ENCODE peak calls at places on chromosome 22, in seven cellular contexts. One of them, this sample, is unnamed.

GRCh38 chr22:30435674-30436126 is 10.1 kb downstream of the MTFP1 start:
- DNase-seq in nephron progenitor cell: no peak
- DNase-seq in neural crest cell: no peak
- DNase-seq in AG04449: no peak
- DNase-seq in heart left ventricle: peak; percentile 47
- DNase-seq in cardiac muscle cell: no peak
- DNase-seq in BE2C: no peak
- DNase-seq in this sample: no peak

GRCh38 chr22:27168681-27169080 is 511.3 kb downstream of the MIAT start:
- DNase-seq in nephron progenitor cell: no peak
- DNase-seq in neural crest cell: no peak
- DNase-seq in AG04449: no peak
- DNase-seq in heart left ventricle: no peak
- DNase-seq in cardiac muscle cell: no peak
- DNase-seq in BE2C: no peak
- DNase-seq in this sample: no peak

GRCh38 chr22:47435204-47435487 is 672.7 kb downstream of the TBC1D22A start:
- DNase-seq in nephron progenitor cell: no peak
- DNase-seq in neural crest cell: no peak
- DNase-seq in AG04449: no peak
- DNase-seq in heart left ventricle: no peak
- DNase-seq in cardiac muscle cell: no peak
- DNase-seq in BE2C: no peak
- DNase-seq in this sample: no peak

GRCh38 chr22:44497218-44497903 is 672 bp downstream of the RTL6 start:
- DNase-seq in nephron progenitor cell: no peak
- DNase-seq in neural crest cell: no peak
- DNase-seq in AG04449: no peak
- DNase-seq in heart left ventricle: no peak
- DNase-seq in cardiac muscle cell: peak; percentile 45
- DNase-seq in BE2C: peak; percentile 30
- DNase-seq in this sample: peak; percentile 28

GRCh38 chr22:48357196-48357595 is 1470.5 kb downstream of the BRD1 start:
- DNase-seq in nephron progenitor cell: peak; percentile 46
- DNase-seq in neural crest cell: no peak
- DNase-seq in AG04449: no peak
- DNase-seq in heart left ventricle: no peak
- DNase-seq in cardiac muscle cell: no peak
- DNase-seq in BE2C: no peak
- DNase-seq in this sample: no peak

GRCh38 chr22:22692707-22693530 is 48.5 kb downstream of the GGTLC2 start:
- DNase-seq in nephron progenitor cell: peak; percentile 73
- DNase-seq in neural crest cell: no peak
- DNase-seq in AG04449: no peak
- DNase-seq in heart left ventricle: no peak
- DNase-seq in cardiac muscle cell: peak; percentile 63
- DNase-seq in BE2C: peak; percentile 64
- DNase-seq in this sample: peak; percentile 71

GRCh38 chr22:43135565-43135964 is 7.6 kb downstream of the MCAT start:
- DNase-seq in nephron progenitor cell: no peak
- DNase-seq in neural crest cell: no peak
- DNase-seq in AG04449: no peak
- DNase-seq in heart left ventricle: no peak
- DNase-seq in cardiac muscle cell: no peak
- DNase-seq in BE2C: no peak
- DNase-seq in this sample: no peak

GRCh38 chr22:44647141-44647540 is 54.9 kb upstream of the PRR5 start:
- DNase-seq in nephron progenitor cell: no peak
- DNase-seq in neural crest cell: no peak
- DNase-seq in AG04449: no peak
- DNase-seq in heart left ventricle: no peak
- DNase-seq in cardiac muscle cell: no peak
- DNase-seq in BE2C: no peak
- DNase-seq in this sample: no peak

GRCh38 chr22:43821606-43822425 is 9.7 kb upstream of the EFCAB6 start:
- DNase-seq in nephron progenitor cell: no peak
- DNase-seq in neural crest cell: no peak
- DNase-seq in AG04449: no peak
- DNase-seq in heart left ventricle: no peak
- DNase-seq in cardiac muscle cell: no peak
- DNase-seq in BE2C: no peak
- DNase-seq in this sample: no peak

GRCh38 chr22:30586414-30586813 is 5.3 kb downstream of the PES1 start:
- DNase-seq in nephron progenitor cell: no peak
- DNase-seq in neural crest cell: no peak
- DNase-seq in AG04449: no peak
- DNase-seq in heart left ventricle: no peak
- DNase-seq in cardiac muscle cell: no peak
- DNase-seq in BE2C: no peak
- DNase-seq in this sample: no peak

GRCh38 chr22:37807410-37808293 is at the start of gene GCAT:
- DNase-seq in nephron progenitor cell: peak; percentile 98
- DNase-seq in neural crest cell: peak; percentile 84
- DNase-seq in AG04449: peak; percentile 80
- DNase-seq in heart left ventricle: peak; percentile 97
- DNase-seq in cardiac muscle cell: peak; percentile 98
- DNase-seq in BE2C: peak; percentile 98
- DNase-seq in this sample: peak; percentile 98

GRCh38 chr22:37804886-37805857 is 2.6 kb upstream of the GCAT start:
- DNase-seq in nephron progenitor cell: peak; percentile 92
- DNase-seq in neural crest cell: peak; percentile 82
- DNase-seq in AG04449: no peak
- DNase-seq in heart left ventricle: peak; percentile 93
- DNase-seq in cardiac muscle cell: peak; percentile 91
- DNase-seq in BE2C: peak; percentile 93
- DNase-seq in this sample: peak; percentile 92

GRCh38 chr22:37808294-37808657 is 542 bp downstream of the GCAT start:
- DNase-seq in nephron progenitor cell: no peak
- DNase-seq in neural crest cell: no peak
- DNase-seq in AG04449: no peak
- DNase-seq in heart left ventricle: no peak
- DNase-seq in cardiac muscle cell: no peak
- DNase-seq in BE2C: no peak
- DNase-seq in this sample: no peak

GRCh38 chr22:37805878-37806277 is 1.9 kb upstream of the GCAT start:
- DNase-seq in nephron progenitor cell: no peak
- DNase-seq in neural crest cell: no peak
- DNase-seq in AG04449: no peak
- DNase-seq in heart left ventricle: no peak
- DNase-seq in cardiac muscle cell: no peak
- DNase-seq in BE2C: no peak
- DNase-seq in this sample: no peak

DNA sequence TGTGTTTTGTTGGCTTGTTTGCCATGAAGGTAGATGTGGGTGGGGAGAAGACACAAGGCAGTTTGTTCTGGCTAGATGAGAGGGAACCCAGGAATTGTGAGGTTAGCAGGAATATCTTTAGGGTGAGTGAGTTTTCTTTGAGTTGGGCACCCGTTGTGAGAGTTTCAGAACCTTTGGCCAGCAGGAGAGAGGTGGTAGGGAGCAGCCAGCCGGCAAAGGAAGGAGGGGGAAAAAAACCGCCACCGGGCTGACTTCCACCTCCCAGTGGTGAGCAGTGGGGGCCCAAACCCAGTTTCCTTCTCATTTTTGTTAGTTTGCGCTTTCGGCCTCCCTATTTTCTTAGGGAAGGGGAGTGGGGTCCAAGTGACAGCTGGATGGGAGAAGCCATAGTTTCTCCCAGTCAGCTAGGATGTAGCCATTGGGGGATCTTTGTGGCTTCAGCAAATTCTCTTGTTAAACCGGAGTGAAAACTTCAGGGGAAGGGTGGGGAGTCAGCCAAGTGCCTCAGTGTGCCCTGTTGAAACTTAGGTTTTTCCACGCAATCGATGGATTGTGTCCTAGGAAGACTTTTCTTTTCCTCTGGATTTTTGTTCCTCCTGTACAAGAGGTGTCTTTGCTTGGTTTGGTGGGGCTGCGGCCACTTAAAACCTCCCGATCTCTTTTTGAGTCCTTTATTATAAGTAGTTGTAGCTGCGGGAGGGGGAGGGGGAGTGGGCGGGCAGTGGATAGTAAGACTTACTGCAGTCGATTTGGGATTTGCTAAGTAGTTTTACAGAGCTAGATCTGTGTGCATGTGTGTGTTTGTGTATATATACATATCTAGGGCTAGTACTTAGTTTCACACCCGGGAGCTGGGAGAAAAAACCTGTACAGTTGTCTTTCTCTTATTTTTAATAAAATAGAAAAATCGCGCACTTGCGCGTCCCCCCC is 1.1 kb upstream of the GCAT start:
- DNase-seq in nephron progenitor cell: peak; percentile 39
- DNase-seq in neural crest cell: no peak
- DNase-seq in AG04449: no peak
- DNase-seq in heart left ventricle: no peak
- DNase-seq in cardiac muscle cell: peak; percentile 46
- DNase-seq in BE2C: peak; percentile 47
- DNase-seq in this sample: no peak
- TF ChIP-seq CTCF in nephron progenitor cell: no peak
- TF ChIP-seq CTCF in neural crest cell: no peak
- TF ChIP-seq CTCF in AG04449: peak; percentile 2
- TF ChIP-seq CTCF in heart left ventricle: no peak
- TF ChIP-seq CTCF in cardiac muscle cell: peak; percentile 9
- TF ChIP-seq CTCF in BE2C: no peak
- TF ChIP-seq CTCF in this sample: no peak

DNA sequence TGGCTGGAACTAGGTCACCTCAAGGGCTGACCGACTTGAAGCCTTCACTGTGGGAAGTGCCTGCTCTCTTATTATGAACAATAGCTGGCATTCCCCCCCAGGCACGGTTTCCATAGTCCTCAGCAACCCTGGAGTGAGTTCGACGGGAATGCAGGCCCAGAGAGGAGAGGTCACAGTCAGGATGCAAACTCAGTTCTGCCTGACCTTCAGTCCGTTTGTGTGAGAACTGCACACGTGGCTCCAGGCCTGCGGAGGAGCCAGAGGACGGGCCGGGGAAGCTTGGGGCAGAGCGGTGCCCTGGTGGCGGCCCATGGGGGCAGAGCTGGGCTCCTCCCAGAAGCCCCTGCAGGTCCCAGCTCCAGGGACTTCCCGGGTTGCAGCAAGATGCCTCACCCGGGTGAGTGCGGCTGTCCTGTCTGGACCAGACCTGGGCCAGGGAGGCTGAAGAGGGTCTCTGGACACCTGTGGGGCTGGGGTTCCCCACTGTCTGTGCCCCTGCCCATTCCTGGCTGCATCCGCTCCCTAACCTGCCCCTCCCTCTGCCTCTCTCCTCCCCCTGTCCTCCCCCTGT is 17.2 kb downstream of the SLC25A18 start:
- DNase-seq in nephron progenitor cell: no peak
- DNase-seq in neural crest cell: no peak
- DNase-seq in AG04449: no peak
- DNase-seq in heart left ventricle: no peak
- DNase-seq in cardiac muscle cell: peak; percentile 65
- DNase-seq in BE2C: no peak
- DNase-seq in this sample: no peak
- TF ChIP-seq CTCF in nephron progenitor cell: no peak
- TF ChIP-seq CTCF in neural crest cell: no peak
- TF ChIP-seq CTCF in AG04449: no peak
- TF ChIP-seq CTCF in heart left ventricle: no peak
- TF ChIP-seq CTCF in cardiac muscle cell: peak; percentile 14
- TF ChIP-seq CTCF in BE2C: no peak
- TF ChIP-seq CTCF in this sample: no peak

DNA sequence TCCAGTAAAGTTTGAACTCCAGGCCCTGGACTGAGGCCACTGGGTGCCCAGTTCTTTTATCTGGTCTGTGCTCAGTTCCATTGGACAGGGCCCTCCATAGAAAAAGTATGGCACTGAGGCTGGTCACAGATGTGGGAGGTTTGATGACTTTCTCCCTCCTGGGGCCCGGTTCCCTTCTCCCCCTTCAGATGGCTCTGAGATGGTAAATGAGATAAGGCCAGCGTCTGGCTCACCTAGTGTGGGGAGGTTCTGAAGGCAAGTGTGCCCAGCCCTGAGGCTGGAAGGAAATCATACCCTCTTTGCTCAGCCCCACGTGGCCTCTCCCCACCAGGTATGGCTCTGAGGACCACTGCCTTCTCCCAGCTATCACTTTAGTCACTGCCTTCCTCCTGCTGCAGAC is 1.5 kb upstream of the CLDN5 start:
- DNase-seq in nephron progenitor cell: no peak
- DNase-seq in neural crest cell: no peak
- DNase-seq in AG04449: no peak
- DNase-seq in heart left ventricle: no peak
- DNase-seq in cardiac muscle cell: no peak
- DNase-seq in BE2C: no peak
- DNase-seq in this sample: no peak
- TF ChIP-seq CTCF in nephron progenitor cell: no peak
- TF ChIP-seq CTCF in neural crest cell: no peak
- TF ChIP-seq CTCF in AG04449: no peak
- TF ChIP-seq CTCF in heart left ventricle: no peak
- TF ChIP-seq CTCF in cardiac muscle cell: no peak
- TF ChIP-seq CTCF in BE2C: no peak
- TF ChIP-seq CTCF in this sample: no peak

GRCh38 chr22:50058338-50059184 is 463 bp upstream of the TTLL8 start:
- DNase-seq in nephron progenitor cell: peak; percentile 56
- DNase-seq in neural crest cell: no peak
- DNase-seq in AG04449: no peak
- DNase-seq in heart left ventricle: no peak
- DNase-seq in cardiac muscle cell: peak; percentile 19
- DNase-seq in BE2C: no peak
- DNase-seq in this sample: no peak

GRCh38 chr22:50060441-50061140 is 2.5 kb upstream of the TTLL8 start:
- DNase-seq in nephron progenitor cell: no peak
- DNase-seq in neural crest cell: no peak
- DNase-seq in AG04449: no peak
- DNase-seq in heart left ventricle: no peak
- DNase-seq in cardiac muscle cell: no peak
- DNase-seq in BE2C: no peak
- DNase-seq in this sample: no peak

GRCh38 chr22:50059881-50060262 is 1.8 kb upstream of the TTLL8 start:
- DNase-seq in nephron progenitor cell: no peak
- DNase-seq in neural crest cell: no peak
- DNase-seq in AG04449: no peak
- DNase-seq in heart left ventricle: no peak
- DNase-seq in cardiac muscle cell: no peak
- DNase-seq in BE2C: no peak
- DNase-seq in this sample: no peak

GRCh38 chr22:50057868-50058311 is at the start of gene TTLL8:
- DNase-seq in nephron progenitor cell: peak; percentile 33
- DNase-seq in neural crest cell: no peak
- DNase-seq in AG04449: no peak
- DNase-seq in heart left ventricle: no peak
- DNase-seq in cardiac muscle cell: no peak
- DNase-seq in BE2C: no peak
- DNase-seq in this sample: no peak

DNA sequence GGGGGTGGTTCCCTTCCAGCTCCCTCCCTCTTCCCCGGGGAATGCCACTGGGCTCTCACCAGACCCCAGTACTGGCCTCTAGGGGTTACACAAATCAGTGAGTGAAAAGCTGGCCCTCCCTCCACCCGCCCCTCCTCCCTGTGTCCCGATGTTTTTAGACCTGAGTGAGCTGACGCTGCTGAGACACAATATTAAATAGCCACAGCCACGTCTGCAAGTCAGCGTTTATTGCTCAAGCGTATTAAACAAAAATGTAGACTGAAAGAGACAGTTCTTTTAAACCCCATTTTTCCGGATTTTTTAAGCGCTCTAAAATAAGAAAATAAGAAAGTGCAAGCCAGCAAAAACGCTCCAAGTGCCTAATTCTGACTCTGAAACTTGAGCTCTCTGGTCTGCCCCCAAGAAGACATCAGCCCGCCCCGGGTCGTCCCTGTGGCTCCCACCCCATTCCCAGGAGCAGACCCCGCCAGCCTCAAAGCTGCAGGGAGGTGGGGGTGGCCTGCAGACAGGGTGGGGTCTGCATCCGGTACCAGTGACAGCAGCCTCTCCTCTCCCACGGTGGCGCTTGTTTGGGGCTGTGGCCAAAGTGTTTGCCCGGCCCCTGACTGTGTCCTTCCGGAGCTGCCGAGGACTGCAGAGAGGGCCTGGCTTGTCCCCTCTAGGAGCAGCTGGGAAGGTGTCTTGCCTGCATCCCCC is 1.2 kb upstream of the TTLL8 start:
- DNase-seq in nephron progenitor cell: peak; percentile 74
- DNase-seq in neural crest cell: peak; percentile 41
- DNase-seq in AG04449: no peak
- DNase-seq in heart left ventricle: no peak
- DNase-seq in cardiac muscle cell: peak; percentile 78
- DNase-seq in BE2C: peak; percentile 47
- DNase-seq in this sample: peak; percentile 52
- TF ChIP-seq CTCF in nephron progenitor cell: peak; percentile 2
- TF ChIP-seq CTCF in neural crest cell: peak; percentile 54
- TF ChIP-seq CTCF in AG04449: no peak
- TF ChIP-seq CTCF in heart left ventricle: peak; percentile 12
- TF ChIP-seq CTCF in cardiac muscle cell: peak; percentile 24
- TF ChIP-seq CTCF in BE2C: peak; percentile 3
- TF ChIP-seq CTCF in this sample: peak; percentile 31